ENCODE peak calls at places on chromosomes 5 and 9, in nine cellular contexts. R, L, H, G, W, S, E, Z and J are unnamed samples.

GRCh38 chr9:135790356-135790755 is 88.4 kb downstream of the KCNT1 start:
- DNase-seq in S (no peak), E (no peak), G (no peak), W (no peak), L (no peak), H (no peak), Z (no peak), R (no peak), J (no peak)

GRCh38 chr9:137110147-137110910 is 4.2 kb downstream of the DPP7 start:
- DNase-seq in S (no peak), L (no peak), E (no peak), G (no peak), H (no peak), W (no peak), R (no peak), Z (no peak), J (no peak)

GRCh38 chr9:134951461-134951860 is 33.7 kb upstream of the FCN1 start:
- DNase-seq in Z (no peak), H (no peak), R (no peak), E (no peak), S (no peak), G (no peak), L (peak), W (no peak), J (no peak)

GRCh38 chr5:170861855-170862766 is at the start of gene RANBP17:
- DNase-seq in G (peak), W (peak), R (peak), E (no peak), S (peak), L (peak), H (peak), Z (peak), J (no peak)

GRCh38 chr5:75192804-75193203 is 43.9 kb downstream of the ANKRD31 start:
- DNase-seq in H (no peak), W (no peak), R (no peak), S (no peak), Z (no peak), E (no peak), L (no peak), G (no peak), J (no peak)

GRCh38 chr5:167993771-167994170 is 297.7 kb upstream of the WWC1 start:
- DNase-seq in S (no peak), R (no peak), Z (no peak), H (no peak), W (no peak), L (no peak), E (no peak), G (no peak), J (no peak)

GRCh38 chr9:96418074-96418919 is at the start of gene ZNF367:
- DNase-seq in S (peak), G (peak), H (peak), L (peak), R (peak), Z (peak), W (peak), E (peak), J (peak)

GRCh38 chr5:159155960-159156359 is 53.4 kb downstream of the RNF145 start:
- DNase-seq in E (no peak), W (no peak), H (no peak), S (no peak), L (no peak), Z (no peak), R (no peak), G (no peak), J (no peak)

GRCh38 chr9:97543568-97543967 is 42.1 kb downstream of the TMOD1 start:
- DNase-seq in R (no peak), S (no peak), G (no peak), Z (no peak), E (no peak), H (no peak), W (peak), L (no peak), J (no peak)

GRCh38 chr9:81552571-81552970 is 136.8 kb downstream of the TLE1 start:
- DNase-seq in R (no peak), S (no peak), E (no peak), W (no peak), H (no peak), L (no peak), Z (no peak), G (no peak), J (no peak)

GRCh38 chr9:95382433-95382832 is 64.9 kb upstream of the FANCC start:
- DNase-seq in H (no peak), W (peak), E (no peak), S (no peak), Z (no peak), R (no peak), G (no peak), L (no peak), J (no peak)

GRCh38 chr9:120841930-120842684 is 615 bp downstream of the PSMD5 start:
- DNase-seq in H (no peak), L (no peak), R (no peak), G (peak), S (no peak), Z (peak), W (no peak), E (no peak), J (no peak)

GRCh38 chr9:127714916-127715442 is 484 bp downstream of the PTRH1 start:
- DNase-seq in E (no peak), G (peak), R (no peak), W (no peak), Z (peak), H (no peak), L (peak), S (peak), J (no peak)

GRCh38 chr9:131762356-131762932 is 22.6 kb upstream of the RAPGEF1 start:
- DNase-seq in L (peak), R (peak), G (peak), W (peak), S (peak), H (peak), Z (peak), E (peak), J (no peak)

GRCh38 chr5:131749138-131749537 is 47.7 kb downstream of the FNIP1 start:
- DNase-seq in S (no peak), L (no peak), H (no peak), Z (no peak), W (no peak), E (no peak), G (no peak), R (no peak), J (no peak)

GRCh38 chr9:109799792-109800191 is 19.8 kb downstream of the PALM2AKAP2 start:
- DNase-seq in H (no peak), W (no peak), G (peak), R (no peak), S (no peak), Z (no peak), E (no peak), L (no peak), J (no peak)

GRCh38 chr5:67026278-67026677 is 170.3 kb downstream of the CD180 start:
- DNase-seq in L (no peak), G (no peak), R (no peak), S (no peak), H (no peak), W (no peak), E (no peak), Z (no peak), J (no peak)

GRCh38 chr5:2288466-2288865 is 405.7 kb upstream of the IRX4 start:
- DNase-seq in R (no peak), H (no peak), G (no peak), W (no peak), Z (no peak), E (no peak), L (no peak), S (no peak), J (no peak)

GRCh38 chr5:17218353-17219005 is 1.0 kb downstream of the BASP1 start:
- DNase-seq in E (no peak), W (no peak), L (peak), G (peak), Z (peak), R (no peak), H (no peak), S (peak), J (no peak)

GRCh38 chr9:107228648-107229047 is 54.4 kb upstream of the RAD23B start:
- DNase-seq in E (no peak), S (no peak), Z (no peak), H (no peak), G (no peak), L (no peak), W (no peak), R (no peak), J (no peak)

GRCh38 chr5:155068616-155069100 is 55.1 kb downstream of the KIF4B start:
- DNase-seq in H (no peak), R (no peak), L (no peak), G (no peak), E (no peak), Z (no peak), W (no peak), S (no peak), J (no peak)

GRCh38 chr5:174736351-174736721 is 12.0 kb downstream of the MSX2 start:
- DNase-seq in S (no peak), L (no peak), G (no peak), R (no peak), W (no peak), H (no peak), E (no peak), Z (no peak), J (no peak)

GRCh38 chr9:5908918-5909317 is 18.2 kb downstream of the MLANA start:
- DNase-seq in Z (no peak), W (no peak), H (no peak), S (no peak), E (no peak), G (no peak), L (no peak), R (no peak), J (no peak)

GRCh38 chr5:121630402-121630801 is 221.3 kb upstream of the FTMT start:
- DNase-seq in G (peak), S (no peak), L (no peak), E (no peak), R (no peak), Z (no peak), W (no peak), H (no peak), J (no peak)

GRCh38 chr9:129111143-129111761 is at the start of gene PTPA:
- DNase-seq in Z (peak), H (peak), W (peak), E (peak), G (peak), L (peak), S (peak), R (peak), J (no peak)
- TF ChIP-seq POLR2AphosphoS5 in Z (no peak), H (peak), W (peak), E (no peak), G (no peak), L (peak), S (no peak), R (no peak), J (peak)

GRCh38 chr5:115713408-115713807 is 87.6 kb upstream of the TMED7 start:
- DNase-seq in R (no peak), W (no peak), H (no peak), S (no peak), E (no peak), G (no peak), L (no peak), Z (no peak), J (no peak)
- TF ChIP-seq POLR2AphosphoS5 in R (no peak), W (no peak), H (no peak), S (no peak), E (no peak), G (no peak), L (no peak), Z (no peak), J (no peak)

DNA sequence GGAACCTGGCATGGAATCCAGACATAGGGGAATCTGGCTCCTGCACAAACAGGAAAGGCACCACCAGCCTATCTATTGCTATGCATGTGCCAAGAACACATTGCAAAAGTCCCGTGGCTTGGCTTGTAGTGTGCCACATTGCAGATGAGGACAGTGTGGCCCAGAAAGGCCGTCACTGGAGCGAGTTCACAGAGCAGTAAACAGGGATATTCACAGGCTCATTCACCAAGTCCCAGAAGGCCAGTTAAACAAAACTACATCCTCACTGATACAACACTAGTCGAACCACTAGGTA is 39.6 kb upstream of the TRIM32 start:
- DNase-seq in W (no peak), G (no peak), R (no peak), S (no peak), E (no peak), H (no peak), L (no peak), Z (no peak), J (no peak)
- TF ChIP-seq POLR2AphosphoS5 in W (no peak), G (no peak), R (no peak), S (no peak), E (no peak), H (no peak), L (no peak), Z (no peak), J (no peak)

GRCh38 chr5:176537608-176538504 is 654 bp upstream of the RNF44 start:
- DNase-seq in E (peak), W (peak), G (peak), L (peak), S (peak), Z (peak), H (peak), R (peak), J (peak)
- TF ChIP-seq POLR2AphosphoS5 in E (no peak), W (peak), G (peak), L (peak), S (peak), Z (peak), H (no peak), R (peak), J (peak)

GRCh38 chr5:149228610-149229297 is 42.9 kb upstream of the AFAP1L1 start:
- DNase-seq in R (no peak), Z (peak), S (peak), L (no peak), H (peak), G (peak), E (no peak), W (peak), J (no peak)
- TF ChIP-seq POLR2AphosphoS5 in R (no peak), Z (peak), S (no peak), L (no peak), H (no peak), G (no peak), E (no peak), W (peak), J (no peak)